ENCODE peak calls at places on chromosomes 4 and X, in six cellular contexts. V is breast epithelium, J is small intestine, E is tibial artery, C is tibial nerve, I is A549. S is an unnamed sample.

GRCh38 chrX:45323387-45323786 is 122.7 kb upstream of the DIPK2B start:
- DNase-seq in V (no peak), J (no peak), E (no peak), C (no peak), I (no peak), S (no peak)

GRCh38 chr4:126778348-126778747 is 854.4 kb upstream of the INTU start:
- DNase-seq in V (no peak), J (no peak), E (no peak), C (no peak), I (no peak), S (no peak)

GRCh38 chrX:71053217-71053621 is 14.9 kb downstream of the SNX12 start:
- DNase-seq in V (no peak), J (peak; percentile 2), E (no peak), C (no peak), I (no peak), S (peak; percentile 11)

GRCh38 chr4:112766422-112766821 is 129.5 kb downstream of the LARP7 start:
- DNase-seq in V (no peak), J (no peak), E (peak; percentile 26), C (no peak), I (peak; percentile 23), S (peak; percentile 49)

GRCh38 chr4:99285387-99285786 is 5.4 kb downstream of the ADH1A start:
- DNase-seq in V (no peak), J (no peak), E (no peak), C (no peak), I (no peak), S (no peak)

GRCh38 chr4:37453361-37454262 is 209.1 kb downstream of the NWD2 start:
- DNase-seq in V (peak; percentile 56), J (peak; percentile 85), E (peak; percentile 30), C (peak; percentile 15), I (peak; percentile 18), S (peak; percentile 91)

GRCh38 chr4:78652282-78652876 is 100.8 kb downstream of the ANXA3 start:
- DNase-seq in V (peak; percentile 55), J (no peak), E (no peak), C (no peak), I (no peak), S (no peak)

GRCh38 chrX:7215842-7216241 is 67.9 kb upstream of the PUDP start:
- DNase-seq in V (no peak), J (no peak), E (no peak), C (no peak), I (no peak), S (no peak)

GRCh38 chr4:109177411-109177810 is 125.0 kb downstream of the COL25A1 start:
- DNase-seq in V (no peak), J (no peak), E (no peak), C (no peak), I (no peak), S (no peak)

GRCh38 chrX:69161371-69161770 is 3.9 kb downstream of the PJA1 start:
- DNase-seq in V (no peak), J (no peak), E (no peak), C (no peak), I (no peak), S (no peak)

GRCh38 chr4:68724426-68724825 is 54.0 kb upstream of the UGT2B15 start:
- DNase-seq in V (no peak), J (peak; percentile 72), E (no peak), C (no peak), I (no peak), S (no peak)

GRCh38 chrX:17923546-17923945 is 62.4 kb upstream of the RAI2 start:
- DNase-seq in V (no peak), J (peak; percentile 0), E (no peak), C (no peak), I (peak; percentile 4), S (no peak)

GRCh38 chr4:180832086-180832485 is 1411.1 kb upstream of the TENM3 start:
- DNase-seq in V (no peak), J (no peak), E (no peak), C (no peak), I (peak; percentile 2), S (no peak)

GRCh38 chr4:80049813-80050534 is 23.1 kb downstream of the ANTXR2 start:
- DNase-seq in V (no peak), J (peak; percentile 59), E (no peak), C (no peak), I (no peak), S (no peak)

GRCh38 chr4:67520141-67520540 is 25.2 kb downstream of the CENPC start:
- DNase-seq in V (no peak), J (no peak), E (no peak), C (no peak), I (no peak), S (no peak)

GRCh38 chrX:34884693-34885277 is 57.8 kb upstream of the FAM47B start:
- DNase-seq in V (no peak), J (no peak), E (no peak), C (no peak), I (peak; percentile 73), S (peak; percentile 49)

GRCh38 chr4:169270156-169270809 is 473 bp downstream of the SH3RF1 start:
- DNase-seq in V (no peak), J (peak; percentile 73), E (peak; percentile 53), C (peak; percentile 19), I (peak; percentile 37), S (peak; percentile 78)

GRCh38 chr4:44071959-44072955 is 376.4 kb downstream of the KCTD8 start:
- DNase-seq in V (no peak), J (no peak), E (no peak), C (no peak), I (no peak), S (no peak)

GRCh38 chr4:52939739-52940138 is 77.6 kb downstream of the RASL11B start:
- DNase-seq in V (no peak), J (no peak), E (no peak), C (no peak), I (no peak), S (no peak)

GRCh38 chr4:1187182-1187581 is 14.8 kb upstream of the SPON2 start:
- DNase-seq in V (no peak), J (peak; percentile 37), E (no peak), C (peak; percentile 7), I (no peak), S (no peak)

GRCh38 chr4:16893141-16893571 is 5.3 kb downstream of the LDB2 start:
- DNase-seq in V (no peak), J (no peak), E (no peak), C (no peak), I (no peak), S (no peak)

GRCh38 chrX:153573999-153574398 is 24.9 kb downstream of the CCNQ start:
- DNase-seq in V (no peak), J (no peak), E (no peak), C (no peak), I (peak; percentile 27), S (no peak)

GRCh38 chrX:16892504-16893362 is 22.6 kb upstream of the RBBP7 start:
- DNase-seq in V (peak; percentile 54), J (peak; percentile 78), E (peak; percentile 73), C (peak; percentile 45), I (peak; percentile 89), S (peak; percentile 94)

GRCh38 chr4:112058433-112058832 is 86.8 kb upstream of the FAM241A start:
- DNase-seq in V (no peak), J (peak; percentile 3), E (no peak), C (no peak), I (no peak), S (no peak)

GRCh38 chrX:36849407-36849806 is 158.8 kb upstream of the FAM47C start:
- DNase-seq in V (no peak), J (peak; percentile 5), E (no peak), C (no peak), I (no peak), S (no peak)

GRCh38 chrX:22164770-22165388 is 107.8 kb upstream of the CBLL2 start:
- DNase-seq in V (no peak), J (no peak), E (no peak), C (no peak), I (peak; percentile 27), S (no peak)

GRCh38 chr4:113760852-113761681 is 471 bp downstream of the CAMK2D start:
- DNase-seq in V (peak; percentile 66), J (peak; percentile 72), E (peak; percentile 84), C (peak; percentile 57), I (peak; percentile 72), S (peak; percentile 89)

GRCh38 chr4:139606600-139607301 is 50.7 kb upstream of the SETD7 start:
- DNase-seq in V (no peak), J (no peak), E (no peak), C (no peak), I (peak; percentile 86), S (no peak)

GRCh38 chr4:5220028-5220427 is 168.7 kb downstream of the STK32B start:
- DNase-seq in V (no peak), J (no peak), E (peak; percentile 27), C (no peak), I (no peak), S (peak; percentile 52)

GRCh38 chr4:6071191-6071958 is 53.1 kb upstream of the C4orf50 start:
- DNase-seq in V (no peak), J (no peak), E (no peak), C (no peak), I (no peak), S (no peak)

GRCh38 chr4:7201351-7202305 is 9.3 kb downstream of the SORCS2 start:
- DNase-seq in V (peak; percentile 36), J (no peak), E (peak; percentile 12), C (no peak), I (no peak), S (no peak)

GRCh38 chr4:67071641-67072040 is 473.7 kb downstream of the CENPC start:
- DNase-seq in V (no peak), J (no peak), E (no peak), C (no peak), I (no peak), S (no peak)

GRCh38 chrX:129932137-129932791 is 26.3 kb downstream of the UTP14A start:
- DNase-seq in V (peak; percentile 81), J (peak; percentile 86), E (peak; percentile 91), C (peak; percentile 81), I (peak; percentile 94), S (peak; percentile 88)
- H3K27ac ChIP-seq in V (peak overlapping the region; percentile 91), J (peak overlapping the region; percentile 80), E (peak overlapping the region; percentile 93), C (peak overlapping the region; percentile 84), I (peak overlapping the region; percentile 95), S (peak overlapping the region; percentile 91)

GRCh38 chr4:121381148-121381462 is 287 bp upstream of the QRFPR start:
- DNase-seq in V (no peak), J (no peak), E (no peak), C (no peak), I (no peak), S (no peak)
- H3K4me3 ChIP-seq in V (peak overlapping the region; percentile 50), J (no peak overlapping the region), E (no peak overlapping the region), C (peak overlapping the region; percentile 26), I (peak overlapping the region; percentile 42), S (peak overlapping the region; percentile 39)

GRCh38 chr4:104493071-104493831 is 1.4 kb downstream of the CXXC4 start:
- DNase-seq in V (no peak), J (no peak), E (no peak), C (no peak), I (no peak), S (no peak)
- H3K27ac ChIP-seq in V (peak overlapping the region; percentile 4), J (no peak overlapping the region), E (peak overlapping the region; percentile 74), C (peak overlapping the region; percentile 70), I (no peak overlapping the region), S (peak overlapping the region; percentile 79)

DNA sequence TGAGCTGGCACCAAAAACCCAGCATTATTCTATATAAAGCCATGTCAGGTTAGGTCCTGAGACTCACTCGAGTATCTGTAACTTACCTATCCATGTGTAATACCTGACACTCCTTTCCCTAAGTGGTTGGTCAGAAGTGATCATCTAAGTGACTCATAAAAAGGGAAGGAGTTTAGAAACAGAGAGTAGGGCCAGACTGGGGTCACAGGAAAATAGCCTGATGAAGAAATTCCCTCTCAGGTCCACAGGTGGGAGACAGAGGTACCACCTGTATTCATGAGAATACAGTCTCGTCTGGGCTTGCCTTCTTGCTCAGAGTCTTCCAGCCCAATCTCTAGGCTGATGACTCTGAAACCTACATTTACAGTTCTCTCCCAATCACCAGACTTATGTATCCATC is 161.8 kb upstream of the MAP3K15 start:
- DNase-seq in V (no peak), J (no peak), E (no peak), C (no peak), I (no peak), S (no peak)
- H3K4me3 ChIP-seq in V (no peak overlapping the region), J (no peak overlapping the region), E (no peak overlapping the region), C (no peak overlapping the region), I (no peak overlapping the region), S (no peak overlapping the region)

GRCh38 chr4:76546282-76547166 is 111.5 kb downstream of the SHROOM3 start:
- DNase-seq in V (no peak), J (no peak), E (peak; percentile 34), C (no peak), I (no peak), S (peak; percentile 37)
- H3K27ac ChIP-seq in V (peak overlapping the region; percentile 73), J (no peak overlapping the region), E (peak overlapping the region; percentile 27), C (no peak overlapping the region), I (peak overlapping the region; percentile 12), S (peak overlapping the region; percentile 86)

S was measured in hepatocyte.